ENCODE peak calls at places on chromosome 12, in five cellular contexts. F is ovary; Q is GM04504; D is body of pancreas; V is effector CD4-positive, alpha-beta T cell. C is an unnamed sample.

GRCh38 chr12:111685322-111685810 is 390 bp downstream of the BRAP start:
- DNase-seq in Q (no peak), D (no peak), F (no peak), V (no peak), C (no peak)

GRCh38 chr12:107405436-107405835 is 280.2 kb upstream of the PWP1 start:
- DNase-seq in Q (no peak), D (no peak), V (no peak), F (no peak), C (no peak)

GRCh38 chr12:98260276-98260675 is 255.1 kb upstream of the TMPO start:
- DNase-seq in F (no peak), Q (no peak), D (no peak), V (no peak), C (no peak)

GRCh38 chr12:14771651-14772137 is 31.6 kb downstream of the WBP11 start:
- DNase-seq in D (no peak), V (peak), Q (no peak), F (no peak), C (no peak)

GRCh38 chr12:89210277-89210676 is 142.0 kb downstream of the DUSP6 start:
- DNase-seq in V (no peak), Q (no peak), D (no peak), F (no peak), C (no peak)

GRCh38 chr12:27095346-27095745 is 13.0 kb upstream of the C12orf71 start:
- DNase-seq in Q (no peak), D (no peak), F (no peak), V (no peak), C (no peak)

GRCh38 chr12:16587514-16587913 is 18.4 kb downstream of the LMO3 start:
- DNase-seq in V (no peak), Q (no peak), F (no peak), D (no peak), C (no peak)

GRCh38 chr12:12726543-12727093 is 9.4 kb downstream of the CDKN1B start:
- DNase-seq in D (no peak), V (no peak), F (no peak), Q (no peak), C (no peak)

GRCh38 chr12:64625243-64626077 is 15.2 kb downstream of the RASSF3 start:
- DNase-seq in D (peak), V (no peak), Q (no peak), F (no peak), C (peak)

GRCh38 chr12:46108721-46109120 is 118.3 kb upstream of the SCAF11 start:
- DNase-seq in F (no peak), Q (no peak), V (no peak), D (no peak), C (no peak)

GRCh38 chr12:97716356-97716755 is 253.8 kb downstream of the RMST start:
- DNase-seq in Q (no peak), V (no peak), F (no peak), D (no peak), C (no peak)

GRCh38 chr12:75305412-75306332 is 24.5 kb downstream of the CAPS2 start:
- DNase-seq in V (no peak), D (no peak), Q (no peak), F (no peak), C (peak)

GRCh38 chr12:27193854-27194544 is 50.1 kb upstream of the STK38L start:
- DNase-seq in D (no peak), F (no peak), V (no peak), Q (peak), C (peak)

GRCh38 chr12:55009171-55009570 is 10.6 kb upstream of the NEUROD4 start:
- DNase-seq in F (no peak), Q (no peak), D (no peak), V (no peak), C (no peak)

GRCh38 chr12:122752464-122753212 is at the start of gene DENR:
- DNase-seq in Q (peak), F (peak), D (peak), V (peak), C (peak)

GRCh38 chr12:46214668-46215429 is 54.0 kb downstream of the SLC38A1 start:
- DNase-seq in V (peak), Q (no peak), D (no peak), F (no peak), C (no peak)

GRCh38 chr12:68911197-68911718 is 21.7 kb downstream of the CPM start:
- DNase-seq in D (no peak), F (no peak), V (no peak), Q (no peak), C (no peak)

GRCh38 chr12:8948711-8949524 is 527 bp downstream of the M6PR start:
- DNase-seq in V (no peak), Q (peak), F (peak), D (no peak), C (no peak)